ENCODE peak calls at places on chromosomes 5 and 9, in five cellular contexts. P is psoas muscle, N is left lung, Z is fibroblast of lung, A is Panc1. K is an unnamed sample. For H3K4me1, the result is how much of the 10 kb centered on the place peaks cover.

GRCh38 chr9:5499157-5499556 is 11.2 kb upstream of the PDCD1LG2 start:
- DNase-seq in P (no peak), N (no peak), Z (no peak), A (no peak), K (no peak)

GRCh38 chr5:107401470-107402085 is 269.2 kb downstream of the EFNA5 start:
- DNase-seq in P (no peak), N (no peak), Z (no peak), A (no peak), K (no peak)

GRCh38 chr9:111992523-111992922 is 95.9 kb downstream of the UGCG start:
- DNase-seq in P (no peak), N (no peak), Z (peak), A (no peak), K (no peak)

GRCh38 chr9:37859043-37859442 is 44.9 kb downstream of the SLC25A51 start:
- DNase-seq in P (no peak), N (no peak), Z (no peak), A (no peak), K (no peak)

GRCh38 chr5:97131139-97131710 is 11.2 kb downstream of the LIX1 start:
- DNase-seq in P (no peak), N (no peak), Z (peak), A (no peak), K (no peak)

GRCh38 chr5:157690690-157691433 is 19.5 kb downstream of the C5orf52 start:
- DNase-seq in P (no peak), N (no peak), Z (no peak), A (no peak), K (no peak)

GRCh38 chr5:10145922-10146321 is 103.8 kb downstream of the ATPSCKMT start:
- DNase-seq in P (no peak), N (no peak), Z (peak), A (peak), K (no peak)

GRCh38 chr5:123051206-123051605 is 14.7 kb upstream of the PPIC start:
- DNase-seq in P (no peak), N (no peak), Z (no peak), A (no peak), K (no peak)

GRCh38 chr5:80837679-80838078 is 122.5 kb upstream of the RASGRF2 start:
- DNase-seq in P (no peak), N (no peak), Z (no peak), A (no peak), K (no peak)

GRCh38 chr5:53025506-53025905 is 36.4 kb downstream of the ITGA2 start:
- DNase-seq in P (no peak), N (no peak), Z (no peak), A (no peak), K (no peak)

GRCh38 chr5:53029608-53030007 is 40.5 kb downstream of the ITGA2 start:
- DNase-seq in P (no peak), N (no peak), Z (no peak), A (no peak), K (no peak)

GRCh38 chr5:53030828-53031425 is 41.8 kb downstream of the ITGA2 start:
- DNase-seq in P (no peak), N (no peak), Z (no peak), A (no peak), K (no peak)

GRCh38 chr5:53024535-53024934 is 35.4 kb downstream of the ITGA2 start:
- DNase-seq in P (no peak), N (no peak), Z (no peak), A (no peak), K (no peak)

GRCh38 chr5:53027913-53028312 is 38.8 kb downstream of the ITGA2 start:
- DNase-seq in P (peak), N (no peak), Z (peak), A (no peak), K (peak)
- H3K4me1 ChIP-seq in P (under half), N (under half), Z (under half), A (half or more), K (under half)

DNA sequence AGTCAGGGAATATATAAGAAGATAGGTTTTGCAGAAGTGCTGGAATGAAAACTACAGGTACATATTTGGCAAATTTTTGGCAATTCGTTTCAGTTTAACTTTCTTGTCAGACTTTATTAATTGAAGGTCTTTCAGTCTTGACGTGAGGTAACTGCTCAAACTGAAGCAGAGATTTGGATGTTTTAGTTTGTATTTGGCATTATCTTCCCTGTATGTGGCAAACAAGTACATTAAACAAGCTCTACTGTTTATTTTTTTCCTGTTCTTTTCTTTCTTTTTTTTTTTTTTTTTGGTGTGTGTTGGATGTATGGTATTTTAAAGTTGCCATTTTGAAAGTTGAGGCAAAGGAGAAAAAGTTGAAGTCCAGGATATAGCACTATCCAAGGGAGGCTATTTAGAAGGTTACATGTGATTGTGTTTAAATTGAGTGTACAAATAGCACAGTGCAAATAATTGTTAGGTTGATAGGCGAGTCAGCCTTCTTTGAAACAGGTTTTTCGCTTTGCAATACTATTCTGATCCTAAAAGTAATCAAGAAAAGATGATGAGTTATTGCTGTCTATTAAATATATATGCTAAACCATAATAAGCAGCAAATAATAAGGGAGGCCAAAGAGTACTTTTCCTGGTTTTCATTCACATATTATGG is 2.2 kb downstream of the PBX3 start:
- DNase-seq in P (no peak), N (no peak), Z (no peak), A (no peak), K (no peak)
- H3K4me3 ChIP-seq in P (peak), N (peak), Z (peak), A (no peak), K (no peak)

DNA sequence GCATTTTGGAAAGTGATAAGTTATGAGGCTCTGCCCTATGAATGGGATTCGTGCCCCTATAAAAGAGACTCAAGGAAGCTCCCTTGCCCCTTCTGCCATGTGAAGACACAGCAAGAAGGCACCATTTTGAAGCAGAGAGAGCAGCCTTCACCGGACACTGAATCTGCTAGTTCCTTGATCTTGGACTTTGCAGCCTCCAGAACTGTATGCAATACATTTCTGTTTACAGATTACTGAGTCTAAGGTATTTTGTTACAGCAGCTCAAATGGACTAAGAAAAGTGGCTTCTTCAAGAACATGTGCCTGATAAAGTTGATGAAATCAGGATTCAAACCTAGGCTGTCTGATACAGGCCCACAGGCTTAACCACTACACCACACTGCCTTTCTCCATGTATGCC is 131.6 kb upstream of the MAP3K1 start:
- DNase-seq in P (no peak), N (no peak), Z (no peak), A (no peak), K (no peak)
- H3K4me1 ChIP-seq in P (under half), N (under half), Z (under half), A (under half), K (under half)

GRCh38 chr9:97697837-97698236 is 697 bp upstream of the XPA start:
- DNase-seq in P (no peak), N (no peak), Z (no peak), A (no peak), K (no peak)
- H3K4me3 ChIP-seq in P (peak), N (no peak), Z (no peak), A (peak), K (no peak)

GRCh38 chr5:40384782-40385390 is 294.8 kb upstream of the PTGER4 start:
- DNase-seq in P (no peak), N (no peak), Z (no peak), A (no peak), K (no peak)

GRCh38 chr5:40389591-40389990 is 290.1 kb upstream of the PTGER4 start:
- DNase-seq in P (no peak), N (no peak), Z (peak), A (no peak), K (no peak)

GRCh38 chr5:40385544-40385943 is 294.2 kb upstream of the PTGER4 start:
- DNase-seq in P (no peak), N (no peak), Z (peak), A (peak), K (no peak)

GRCh38 chr5:40383719-40384651 is 295.7 kb upstream of the PTGER4 start:
- DNase-seq in P (no peak), N (no peak), Z (peak), A (no peak), K (no peak)

GRCh38 chr5:40386293-40386692 is 293.4 kb upstream of the PTGER4 start:
- DNase-seq in P (no peak), N (no peak), Z (peak), A (no peak), K (no peak)
- H3K4me1 ChIP-seq in P (under half), N (under half), Z (under half), A (under half), K (under half)

GRCh38 chr5:133850811-133851210 is 117.6 kb downstream of the C5orf15 start:
- DNase-seq in P (peak), N (no peak), Z (no peak), A (no peak), K (no peak)
- H3K4me3 ChIP-seq in P (no peak), N (no peak), Z (no peak), A (no peak), K (no peak)

DNA sequence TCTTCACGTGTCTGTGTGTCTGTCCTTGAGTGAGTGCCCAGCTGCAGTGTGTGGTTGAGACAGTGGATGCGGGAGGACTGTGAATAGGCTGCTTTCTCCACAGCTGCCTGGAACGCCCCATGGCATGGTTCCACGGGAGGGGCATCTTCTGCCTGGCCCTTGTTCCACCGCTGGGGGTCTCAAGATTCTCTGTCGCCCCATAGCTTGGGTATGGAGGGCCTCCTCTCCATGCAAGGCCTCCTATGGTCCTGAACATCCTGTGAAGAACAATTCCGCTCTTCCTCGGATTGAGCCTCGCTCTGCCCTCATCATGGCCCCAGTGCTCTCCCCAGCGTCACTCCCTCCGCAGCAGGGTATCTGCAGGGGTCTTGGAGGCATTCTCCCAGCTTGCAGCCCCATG is 36.1 kb downstream of the COL5A1 start:
- DNase-seq in P (no peak), N (peak), Z (no peak), A (no peak), K (peak)
- H3K4me1 ChIP-seq in P (under half), N (under half), Z (under half), A (under half), K (under half)

GRCh38 chr5:151740958-151741373 is 17.5 kb downstream of the ATOX1 start:
- DNase-seq in P (no peak), N (no peak), Z (peak), A (peak), K (no peak)
- H3K4me3 ChIP-seq in P (peak), N (no peak), Z (peak), A (no peak), K (no peak)

GRCh38 chr5:78109891-78110324 is 184.6 kb downstream of the AP3B1 start:
- DNase-seq in P (no peak), N (no peak), Z (no peak), A (no peak), K (no peak)

GRCh38 chr5:78116167-78116566 is 178.3 kb downstream of the AP3B1 start:
- DNase-seq in P (no peak), N (no peak), Z (no peak), A (no peak), K (no peak)

GRCh38 chr5:78108564-78108963 is 185.9 kb downstream of the AP3B1 start:
- DNase-seq in P (no peak), N (no peak), Z (no peak), A (no peak), K (no peak)

GRCh38 chr5:78112931-78113330 is 181.6 kb downstream of the AP3B1 start:
- DNase-seq in P (no peak), N (peak), Z (no peak), A (no peak), K (no peak)

GRCh38 chr5:78113689-78114088 is 180.8 kb downstream of the AP3B1 start:
- DNase-seq in P (no peak), N (no peak), Z (no peak), A (no peak), K (no peak)
- H3K4me1 ChIP-seq in P (under half), N (under half), Z (under half), A (under half), K (under half)

GRCh38 chr5:138610468-138611294 is 35.5 kb upstream of the HSPA9 start:
- DNase-seq in P (peak), N (no peak), Z (peak), A (no peak), K (no peak)
- H3K4me3 ChIP-seq in P (peak), N (no peak), Z (peak), A (no peak), K (no peak)

K was measured in aorta.